ENCODE peak calls at places on chromosomes 1 and 21, in five cellular contexts. Y, L, N, H and V are unnamed samples.

GRCh38 chr1:78651247-78651646 is 1.6 kb downstream of the IFI44 start:
- DNase-seq in Y (no peak), H (no peak), L (no peak), N (no peak), V (no peak)

GRCh38 chr1:94463765-94464330 is 45.7 kb downstream of the ABCD3 start:
- DNase-seq in H (no peak), N (peak; percentile 14), Y (peak; percentile 4), L (peak; percentile 49), V (peak; percentile 74)

GRCh38 chr1:236471653-236472052 is 52.1 kb upstream of the LGALS8 start:
- DNase-seq in H (no peak), L (peak; percentile 4), Y (no peak), N (no peak), V (no peak)

GRCh38 chr1:244368279-244368678 is 83.4 kb downstream of the ADSS2 start:
- DNase-seq in L (no peak), Y (no peak), H (no peak), N (no peak), V (no peak)

GRCh38 chr1:95221306-95221705 is 12.7 kb upstream of the RWDD3 start:
- DNase-seq in Y (no peak), H (no peak), L (no peak), N (no peak), V (no peak)

GRCh38 chr1:109240158-109241152 is 8.9 kb upstream of the CELSR2 start:
- DNase-seq in L (no peak), H (no peak), Y (peak; percentile 63), N (no peak), V (peak; percentile 58)

GRCh38 chr1:119673171-119673940 is 25.3 kb upstream of the ZNF697 start:
- DNase-seq in Y (no peak), N (no peak), H (no peak), L (no peak), V (no peak)

GRCh38 chr1:199463521-199464127 is 563.9 kb upstream of the NR5A2 start:
- DNase-seq in L (peak; percentile 40), N (no peak), H (no peak), Y (peak; percentile 1), V (peak; percentile 13)

GRCh38 chr1:76494807-76495206 is 372.5 kb upstream of the ST6GALNAC5 start:
- DNase-seq in N (no peak), L (no peak), H (no peak), Y (no peak), V (no peak)

GRCh38 chr1:152886758-152887409 is 8.8 kb downstream of the SMCP start:
- DNase-seq in L (no peak), Y (no peak), H (no peak), N (no peak), V (no peak)

GRCh38 chr21:37082856-37083611 is 10.0 kb downstream of the TTC3 start:
- DNase-seq in H (no peak), N (no peak), Y (no peak), L (no peak), V (peak; percentile 70)

GRCh38 chr21:37907076-37907475 is 9.2 kb downstream of the KCNJ6 start:
- DNase-seq in L (no peak), N (no peak), Y (no peak), H (no peak), V (no peak)

GRCh38 chr1:214492405-214493075 is 58.9 kb downstream of the PTPN14 start:
- DNase-seq in L (no peak), H (no peak), Y (no peak), N (no peak), V (no peak)

GRCh38 chr21:25501996-25502665 is 105.2 kb downstream of the MRPL39 start:
- DNase-seq in L (no peak), Y (no peak), H (no peak), N (no peak), V (no peak)

GRCh38 chr1:16351449-16351993 is 759 bp downstream of the FBXO42 start:
- DNase-seq in Y (no peak), N (no peak), L (no peak), H (no peak), V (peak; percentile 15)

GRCh38 chr1:159532922-159533321 is 2.9 kb downstream of the OR10J5 start:
- DNase-seq in L (no peak), N (no peak), Y (no peak), H (no peak), V (no peak)

GRCh38 chr1:20494609-20495311 is 8.8 kb upstream of the CAMK2N1 start:
- DNase-seq in Y (no peak), N (no peak), H (no peak), L (peak; percentile 90), V (no peak)

GRCh38 chr1:153465728-153466625 is 5.5 kb upstream of the S100A7 start:
- DNase-seq in L (peak; percentile 32), N (peak; percentile 76), H (peak; percentile 43), Y (peak; percentile 76), V (peak; percentile 61)

GRCh38 chr1:41241748-41242644 is at the start of gene SCMH1:
- DNase-seq in H (no peak), N (peak; percentile 96), L (no peak), Y (peak; percentile 96), V (peak; percentile 48)

GRCh38 chr1:51321924-51322280 is 8.5 kb downstream of the TTC39A start:
- DNase-seq in H (no peak), L (no peak), Y (no peak), N (peak; percentile 61), V (peak; percentile 52)

GRCh38 chr1:173531069-173531693 is 54.0 kb downstream of the PRDX6 start:
- DNase-seq in H (no peak), N (no peak), Y (no peak), L (no peak), V (no peak)

GRCh38 chr1:56580771-56581170 is 1.4 kb upstream of the PLPP3 start:
- DNase-seq in Y (no peak), N (no peak), H (no peak), L (no peak), V (no peak)

GRCh38 chr1:25779894-25780293 is 20.1 kb upstream of the SELENON start:
- DNase-seq in Y (no peak), L (no peak), H (no peak), N (no peak), V (no peak)

GRCh38 chr1:198543670-198544260 is 3.3 kb upstream of the ATP6V1G3 start:
- DNase-seq in Y (no peak), H (no peak), L (no peak), N (no peak), V (no peak)

GRCh38 chr1:205523891-205524793 is 19.7 kb downstream of the CDK18 start:
- DNase-seq in Y (peak; percentile 87), L (peak; percentile 46), H (peak; percentile 63), N (peak; percentile 75), V (peak; percentile 85)

GRCh38 chr1:5640845-5641244 is 351.4 kb downstream of the NPHP4 start:
- DNase-seq in Y (no peak), N (no peak), H (no peak), L (peak; percentile 16), V (no peak)

GRCh38 chr1:197868751-197869501 is 33.5 kb upstream of the C1orf53 start:
- DNase-seq in N (peak; percentile 23), H (peak; percentile 23), Y (peak; percentile 24), L (peak; percentile 59), V (peak; percentile 83)

GRCh38 chr21:28342229-28342810 is 650.4 kb downstream of the LTN1 start:
- DNase-seq in H (no peak), L (no peak), N (no peak), Y (no peak), V (no peak)

GRCh38 chr1:147772540-147772939 is 12.1 kb upstream of the GJA5 start:
- DNase-seq in Y (no peak), L (no peak), H (no peak), N (no peak), V (no peak)

GRCh38 chr1:202010042-202011015 is at the start of gene ELF3:
- DNase-seq in Y (no peak), L (peak; percentile 98), H (peak; percentile 90), N (no peak), V (peak; percentile 100)

GRCh38 chr1:202007703-202008489 is 2.5 kb upstream of the ELF3 start:
- DNase-seq in H (peak; percentile 82), L (peak; percentile 75), N (peak; percentile 80), Y (no peak), V (peak; percentile 93)

GRCh38 chr1:202007279-202007678 is 3.1 kb upstream of the ELF3 start:
- DNase-seq in N (no peak), Y (no peak), H (no peak), L (no peak), V (no peak)

GRCh38 chr1:202011994-202012393 is 1.6 kb downstream of the ELF3 start:
- DNase-seq in N (no peak), L (no peak), Y (no peak), H (no peak), V (no peak)

GRCh38 chr1:202009326-202010031 is 908 bp upstream of the ELF3 start:
- DNase-seq in Y (peak; percentile 90), H (peak; percentile 38), L (peak; percentile 77), N (peak; percentile 84), V (peak; percentile 95)
- TF ChIP-seq JUND in Y (no peak), H (peak; percentile 40), L (no peak), N (peak; percentile 78), V (no peak)

DNA sequence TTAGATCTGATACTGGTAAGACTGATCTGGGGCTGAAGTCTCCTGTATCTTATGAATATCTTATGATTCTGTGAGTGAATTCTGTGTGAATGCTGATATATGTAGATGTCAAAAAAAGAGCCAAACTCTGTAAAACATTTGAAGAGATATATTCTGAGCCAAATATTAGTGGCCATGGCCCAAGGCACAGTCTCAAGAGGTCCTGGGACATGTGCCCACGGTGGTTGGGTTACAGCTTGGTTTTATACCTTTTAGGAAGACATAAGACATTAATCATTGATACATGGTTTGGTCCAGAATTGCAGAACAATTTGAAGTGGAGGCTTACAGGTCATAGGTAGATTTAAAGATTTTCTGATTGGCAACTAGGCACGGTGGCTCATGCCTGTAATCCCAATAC is 118.3 kb downstream of the KCNK1 start:
- DNase-seq in L (no peak), N (no peak), Y (no peak), H (no peak), V (no peak)
- TF ChIP-seq JUND in L (no peak), N (no peak), Y (no peak), H (no peak), V (no peak)

GRCh38 chr1:145711213-145711651 is 4.1 kb upstream of the PDZK1 start:
- DNase-seq in N (no peak), L (no peak), Y (no peak), H (no peak), V (peak; percentile 89)
- TF ChIP-seq JUND in N (no peak), L (no peak), Y (no peak), H (no peak), V (no peak)

GRCh38 chr1:107545056-107545597 is 404.3 kb downstream of the NTNG1 start:
- DNase-seq in H (no peak), L (no peak), Y (no peak), N (no peak), V (no peak)
- TF ChIP-seq JUND in H (no peak), L (no peak), Y (no peak), N (no peak), V (no peak)

GRCh38 chr21:33836408-33836807 is 79.2 kb downstream of the ATP5PO start:
- DNase-seq in N (no peak), H (no peak), L (no peak), Y (no peak), V (no peak)
- TF ChIP-seq JUND in N (no peak), H (no peak), L (no peak), Y (no peak), V (no peak)